ENCODE peak calls at places on chromosomes 2 and 18, in ten cellular contexts. One of them, this sample, is unnamed.

GRCh38 chr18:3089579-3089978 is 76.6 kb upstream of the LPIN2 start:
- DNase-seq in CD4-positive, alpha-beta T cell: no peak
- DNase-seq in RPMI7951: no peak
- DNase-seq in posterior vena cava: no peak
- DNase-seq in osteocyte: no peak
- DNase-seq in CD8-positive, alpha-beta memory T cell: no peak
- DNase-seq in PC-9: no peak
- DNase-seq in spleen: no peak
- DNase-seq in cardiac muscle cell: no peak
- DNase-seq in hepatic stellate cell: no peak
- DNase-seq in this sample: no peak

GRCh38 chr18:10114727-10115463 is 201.1 kb downstream of the VAPA start:
- DNase-seq in CD4-positive, alpha-beta T cell: no peak
- DNase-seq in RPMI7951: no peak
- DNase-seq in posterior vena cava: no peak
- DNase-seq in osteocyte: no peak
- DNase-seq in CD8-positive, alpha-beta memory T cell: no peak
- DNase-seq in PC-9: no peak
- DNase-seq in spleen: no peak
- DNase-seq in cardiac muscle cell: no peak
- DNase-seq in hepatic stellate cell: no peak
- DNase-seq in this sample: no peak

GRCh38 chr2:175049671-175050070 is 44.5 kb upstream of the CHN1 start:
- DNase-seq in CD4-positive, alpha-beta T cell: no peak
- DNase-seq in RPMI7951: no peak
- DNase-seq in posterior vena cava: no peak
- DNase-seq in osteocyte: no peak
- DNase-seq in CD8-positive, alpha-beta memory T cell: no peak
- DNase-seq in PC-9: no peak
- DNase-seq in spleen: no peak
- DNase-seq in cardiac muscle cell: no peak
- DNase-seq in hepatic stellate cell: no peak
- DNase-seq in this sample: peak

GRCh38 chr2:174952607-174953006 is 52.6 kb downstream of the CHN1 start:
- DNase-seq in CD4-positive, alpha-beta T cell: no peak
- DNase-seq in RPMI7951: peak
- DNase-seq in posterior vena cava: no peak
- DNase-seq in osteocyte: no peak
- DNase-seq in CD8-positive, alpha-beta memory T cell: no peak
- DNase-seq in PC-9: no peak
- DNase-seq in spleen: no peak
- DNase-seq in cardiac muscle cell: no peak
- DNase-seq in hepatic stellate cell: no peak
- DNase-seq in this sample: peak

GRCh38 chr2:172103471-172104292 is 982 bp upstream of the DLX2 start:
- DNase-seq in CD4-positive, alpha-beta T cell: peak
- DNase-seq in RPMI7951: peak
- DNase-seq in posterior vena cava: peak
- DNase-seq in osteocyte: peak
- DNase-seq in CD8-positive, alpha-beta memory T cell: peak
- DNase-seq in PC-9: peak
- DNase-seq in spleen: peak
- DNase-seq in cardiac muscle cell: peak
- DNase-seq in hepatic stellate cell: peak
- DNase-seq in this sample: peak

GRCh38 chr2:155695505-155695904 is 637.0 kb downstream of the NR4A2 start:
- DNase-seq in CD4-positive, alpha-beta T cell: no peak
- DNase-seq in RPMI7951: no peak
- DNase-seq in posterior vena cava: no peak
- DNase-seq in osteocyte: no peak
- DNase-seq in CD8-positive, alpha-beta memory T cell: no peak
- DNase-seq in PC-9: no peak
- DNase-seq in spleen: no peak
- DNase-seq in cardiac muscle cell: no peak
- DNase-seq in hepatic stellate cell: no peak
- DNase-seq in this sample: no peak

GRCh38 chr2:20677301-20678176 is 10.6 kb downstream of the GDF7 start:
- DNase-seq in CD4-positive, alpha-beta T cell: no peak
- DNase-seq in RPMI7951: no peak
- DNase-seq in posterior vena cava: no peak
- DNase-seq in osteocyte: no peak
- DNase-seq in CD8-positive, alpha-beta memory T cell: no peak
- DNase-seq in PC-9: no peak
- DNase-seq in spleen: no peak
- DNase-seq in cardiac muscle cell: no peak
- DNase-seq in hepatic stellate cell: no peak
- DNase-seq in this sample: no peak

GRCh38 chr2:237996041-237996593 is 29.3 kb downstream of the UBE2F start:
- DNase-seq in CD4-positive, alpha-beta T cell: no peak
- DNase-seq in RPMI7951: no peak
- DNase-seq in posterior vena cava: no peak
- DNase-seq in osteocyte: no peak
- DNase-seq in CD8-positive, alpha-beta memory T cell: no peak
- DNase-seq in PC-9: no peak
- DNase-seq in spleen: no peak
- DNase-seq in cardiac muscle cell: no peak
- DNase-seq in hepatic stellate cell: no peak
- DNase-seq in this sample: no peak

GRCh38 chr2:3242747-3243369 is 134.8 kb downstream of the EIPR1 start:
- DNase-seq in CD4-positive, alpha-beta T cell: peak
- DNase-seq in RPMI7951: no peak
- DNase-seq in posterior vena cava: no peak
- DNase-seq in osteocyte: no peak
- DNase-seq in CD8-positive, alpha-beta memory T cell: peak
- DNase-seq in PC-9: no peak
- DNase-seq in spleen: no peak
- DNase-seq in cardiac muscle cell: no peak
- DNase-seq in hepatic stellate cell: no peak
- DNase-seq in this sample: no peak

GRCh38 chr2:98483257-98483861 is 38.7 kb downstream of the INPP4A start:
- DNase-seq in CD4-positive, alpha-beta T cell: no peak
- DNase-seq in RPMI7951: no peak
- DNase-seq in posterior vena cava: no peak
- DNase-seq in osteocyte: no peak
- DNase-seq in CD8-positive, alpha-beta memory T cell: no peak
- DNase-seq in PC-9: peak
- DNase-seq in spleen: peak
- DNase-seq in cardiac muscle cell: no peak
- DNase-seq in hepatic stellate cell: no peak
- DNase-seq in this sample: no peak

GRCh38 chr2:223949241-223949640 is 4.1 kb upstream of the WDFY1 start:
- DNase-seq in CD4-positive, alpha-beta T cell: no peak
- DNase-seq in RPMI7951: no peak
- DNase-seq in posterior vena cava: no peak
- DNase-seq in osteocyte: no peak
- DNase-seq in CD8-positive, alpha-beta memory T cell: no peak
- DNase-seq in PC-9: no peak
- DNase-seq in spleen: no peak
- DNase-seq in cardiac muscle cell: no peak
- DNase-seq in hepatic stellate cell: no peak
- DNase-seq in this sample: no peak

GRCh38 chr2:30225131-30225762 is 6.1 kb upstream of the LBH start:
- DNase-seq in CD4-positive, alpha-beta T cell: peak
- DNase-seq in RPMI7951: peak
- DNase-seq in posterior vena cava: no peak
- DNase-seq in osteocyte: no peak
- DNase-seq in CD8-positive, alpha-beta memory T cell: peak
- DNase-seq in PC-9: no peak
- DNase-seq in spleen: peak
- DNase-seq in cardiac muscle cell: peak
- DNase-seq in hepatic stellate cell: peak
- DNase-seq in this sample: peak

GRCh38 chr2:31526946-31527345 is 53.8 kb downstream of the SRD5A2 start:
- DNase-seq in CD4-positive, alpha-beta T cell: no peak
- DNase-seq in RPMI7951: no peak
- DNase-seq in posterior vena cava: no peak
- DNase-seq in osteocyte: no peak
- DNase-seq in CD8-positive, alpha-beta memory T cell: no peak
- DNase-seq in PC-9: no peak
- DNase-seq in spleen: no peak
- DNase-seq in cardiac muscle cell: no peak
- DNase-seq in hepatic stellate cell: no peak
- DNase-seq in this sample: no peak

GRCh38 chr2:240624950-240625621 is at the start of gene GPR35:
- DNase-seq in CD4-positive, alpha-beta T cell: peak
- DNase-seq in RPMI7951: peak
- DNase-seq in posterior vena cava: peak
- DNase-seq in osteocyte: no peak
- DNase-seq in CD8-positive, alpha-beta memory T cell: peak
- DNase-seq in PC-9: no peak
- DNase-seq in spleen: peak
- DNase-seq in cardiac muscle cell: no peak
- DNase-seq in hepatic stellate cell: peak
- DNase-seq in this sample: peak

GRCh38 chr2:9330639-9331270 is 92.6 kb downstream of the ITGB1BP1 start:
- DNase-seq in CD4-positive, alpha-beta T cell: no peak
- DNase-seq in RPMI7951: no peak
- DNase-seq in posterior vena cava: peak
- DNase-seq in osteocyte: no peak
- DNase-seq in CD8-positive, alpha-beta memory T cell: no peak
- DNase-seq in PC-9: no peak
- DNase-seq in spleen: no peak
- DNase-seq in cardiac muscle cell: no peak
- DNase-seq in hepatic stellate cell: no peak
- DNase-seq in this sample: no peak

GRCh38 chr2:151637284-151637781 is 96.9 kb downstream of the NEB start:
- DNase-seq in CD4-positive, alpha-beta T cell: peak
- DNase-seq in RPMI7951: no peak
- DNase-seq in posterior vena cava: no peak
- DNase-seq in osteocyte: no peak
- DNase-seq in CD8-positive, alpha-beta memory T cell: peak
- DNase-seq in PC-9: no peak
- DNase-seq in spleen: peak
- DNase-seq in cardiac muscle cell: no peak
- DNase-seq in hepatic stellate cell: no peak
- DNase-seq in this sample: no peak

GRCh38 chr18:10074122-10074521 is 160.3 kb downstream of the VAPA start:
- DNase-seq in CD4-positive, alpha-beta T cell: no peak
- DNase-seq in RPMI7951: peak
- DNase-seq in posterior vena cava: no peak
- DNase-seq in osteocyte: no peak
- DNase-seq in CD8-positive, alpha-beta memory T cell: no peak
- DNase-seq in PC-9: no peak
- DNase-seq in spleen: no peak
- DNase-seq in cardiac muscle cell: no peak
- DNase-seq in hepatic stellate cell: no peak
- DNase-seq in this sample: no peak

GRCh38 chr2:30204281-30204680 is 27.1 kb upstream of the LBH start:
- DNase-seq in CD4-positive, alpha-beta T cell: no peak
- DNase-seq in RPMI7951: no peak
- DNase-seq in posterior vena cava: no peak
- DNase-seq in osteocyte: no peak
- DNase-seq in CD8-positive, alpha-beta memory T cell: no peak
- DNase-seq in PC-9: no peak
- DNase-seq in spleen: no peak
- DNase-seq in cardiac muscle cell: no peak
- DNase-seq in hepatic stellate cell: no peak
- DNase-seq in this sample: no peak

GRCh38 chr2:206116278-206116677 is 30.3 kb upstream of the INO80D start:
- DNase-seq in CD4-positive, alpha-beta T cell: no peak
- DNase-seq in RPMI7951: no peak
- DNase-seq in posterior vena cava: no peak
- DNase-seq in osteocyte: peak
- DNase-seq in CD8-positive, alpha-beta memory T cell: no peak
- DNase-seq in PC-9: no peak
- DNase-seq in spleen: no peak
- DNase-seq in cardiac muscle cell: no peak
- DNase-seq in hepatic stellate cell: no peak
- DNase-seq in this sample: no peak

GRCh38 chr2:238938460-238939055 is 90.7 kb downstream of the TWIST2 start:
- DNase-seq in CD4-positive, alpha-beta T cell: no peak
- DNase-seq in RPMI7951: peak
- DNase-seq in posterior vena cava: peak
- DNase-seq in osteocyte: peak
- DNase-seq in CD8-positive, alpha-beta memory T cell: no peak
- DNase-seq in PC-9: no peak
- DNase-seq in spleen: peak
- DNase-seq in cardiac muscle cell: no peak
- DNase-seq in hepatic stellate cell: no peak
- DNase-seq in this sample: peak

GRCh38 chr2:64797881-64798590 is 144.3 kb upstream of the SERTAD2 start:
- DNase-seq in CD4-positive, alpha-beta T cell: no peak
- DNase-seq in RPMI7951: peak
- DNase-seq in posterior vena cava: no peak
- DNase-seq in osteocyte: no peak
- DNase-seq in CD8-positive, alpha-beta memory T cell: no peak
- DNase-seq in PC-9: peak
- DNase-seq in spleen: no peak
- DNase-seq in cardiac muscle cell: no peak
- DNase-seq in hepatic stellate cell: no peak
- DNase-seq in this sample: peak

GRCh38 chr2:3222636-3223035 is 155.0 kb downstream of the EIPR1 start:
- DNase-seq in CD4-positive, alpha-beta T cell: peak
- DNase-seq in RPMI7951: no peak
- DNase-seq in posterior vena cava: no peak
- DNase-seq in osteocyte: peak
- DNase-seq in CD8-positive, alpha-beta memory T cell: peak
- DNase-seq in PC-9: peak
- DNase-seq in spleen: no peak
- DNase-seq in cardiac muscle cell: no peak
- DNase-seq in hepatic stellate cell: no peak
- DNase-seq in this sample: no peak

GRCh38 chr2:29841386-29842004 is 79.9 kb downstream of the ALK start:
- DNase-seq in CD4-positive, alpha-beta T cell: no peak
- DNase-seq in RPMI7951: peak
- DNase-seq in posterior vena cava: no peak
- DNase-seq in osteocyte: peak
- DNase-seq in CD8-positive, alpha-beta memory T cell: no peak
- DNase-seq in PC-9: peak
- DNase-seq in spleen: no peak
- DNase-seq in cardiac muscle cell: peak
- DNase-seq in hepatic stellate cell: peak
- DNase-seq in this sample: peak

GRCh38 chr2:73983322-73984202 is 1.1 kb upstream of the TET3 start:
- DNase-seq in CD4-positive, alpha-beta T cell: no peak
- DNase-seq in RPMI7951: no peak
- DNase-seq in posterior vena cava: no peak
- DNase-seq in osteocyte: no peak
- DNase-seq in CD8-positive, alpha-beta memory T cell: no peak
- DNase-seq in PC-9: peak
- DNase-seq in spleen: peak
- DNase-seq in cardiac muscle cell: peak
- DNase-seq in hepatic stellate cell: no peak
- DNase-seq in this sample: no peak

GRCh38 chr18:25875574-25875973 is 214.8 kb downstream of the SS18 start:
- DNase-seq in CD4-positive, alpha-beta T cell: no peak
- DNase-seq in RPMI7951: peak
- DNase-seq in posterior vena cava: no peak
- DNase-seq in osteocyte: no peak
- DNase-seq in CD8-positive, alpha-beta memory T cell: no peak
- DNase-seq in PC-9: no peak
- DNase-seq in spleen: no peak
- DNase-seq in cardiac muscle cell: peak
- DNase-seq in hepatic stellate cell: no peak
- DNase-seq in this sample: peak

GRCh38 chr18:7492385-7492784 is 74.7 kb upstream of the PTPRM start:
- DNase-seq in CD4-positive, alpha-beta T cell: no peak
- DNase-seq in RPMI7951: no peak
- DNase-seq in posterior vena cava: no peak
- DNase-seq in osteocyte: no peak
- DNase-seq in CD8-positive, alpha-beta memory T cell: no peak
- DNase-seq in PC-9: no peak
- DNase-seq in spleen: no peak
- DNase-seq in cardiac muscle cell: no peak
- DNase-seq in hepatic stellate cell: no peak
- DNase-seq in this sample: no peak

This sample was measured in HT1080.